ENCODE peak calls at places on chromosomes 5 and 9, in eight cellular contexts. M, F, J, A, R, X, T and O are unnamed samples.

GRCh38 chr5:74943905-74944304 is 77.7 kb upstream of the FAM169A start:
- DNase-seq in T (no peak), R (no peak), J (no peak), A (no peak), X (no peak), F (no peak), M (no peak), O (no peak)

GRCh38 chr9:93117924-93118862 is 15.9 kb downstream of the NINJ1 start:
- DNase-seq in M (peak), R (no peak), F (no peak), T (no peak), A (no peak), X (no peak), J (peak), O (no peak)

GRCh38 chr5:165714594-165714993 is 2209.2 kb downstream of the MAT2B start:
- DNase-seq in F (no peak), R (no peak), T (no peak), J (no peak), A (no peak), M (no peak), X (no peak), O (no peak)

GRCh38 chr9:121750715-121751623 is 99.5 kb downstream of the DAB2IP start:
- DNase-seq in T (no peak), A (no peak), X (no peak), F (no peak), J (no peak), R (no peak), M (no peak), O (no peak)

GRCh38 chr9:38715684-38716083 is 4.2 kb downstream of the FAM240B start:
- DNase-seq in X (no peak), R (no peak), A (no peak), F (no peak), M (no peak), J (no peak), T (no peak), O (no peak)

GRCh38 chr9:90988318-90988717 is 186.7 kb downstream of the SYK start:
- DNase-seq in X (peak), R (no peak), M (no peak), J (no peak), A (no peak), F (no peak), T (no peak), O (no peak)

GRCh38 chr5:89313044-89313443 is 430.1 kb upstream of the MEF2C start:
- DNase-seq in T (peak), F (no peak), X (peak), A (no peak), M (no peak), R (no peak), J (no peak), O (no peak)

GRCh38 chr5:116406306-116407041 is 168.1 kb downstream of the SEMA6A start:
- DNase-seq in M (no peak), R (no peak), X (no peak), A (no peak), J (no peak), T (no peak), F (no peak), O (no peak)

GRCh38 chr9:127452481-127453092 is 1.3 kb downstream of the LRSAM1 start:
- DNase-seq in M (peak), A (no peak), T (no peak), J (peak), R (no peak), F (no peak), X (peak), O (no peak)

GRCh38 chr9:16530669-16531461 is 339.6 kb downstream of the BNC2 start:
- DNase-seq in F (no peak), X (peak), R (no peak), M (no peak), T (no peak), A (no peak), J (no peak), O (no peak)

GRCh38 chr5:38725419-38725865 is 120.4 kb upstream of the OSMR start:
- DNase-seq in X (no peak), A (no peak), F (no peak), T (no peak), R (no peak), M (no peak), J (no peak), O (no peak)

GRCh38 chr5:150630459-150631325 is 9.8 kb upstream of the SYNPO start:
- DNase-seq in T (no peak), F (no peak), M (no peak), X (no peak), R (no peak), A (no peak), J (peak), O (no peak)

GRCh38 chr5:77777281-77777892 is 1.2 kb upstream of the TBCA start:
- DNase-seq in T (no peak), A (no peak), X (peak), F (no peak), R (no peak), J (no peak), M (no peak), O (no peak)

GRCh38 chr5:141515141-141515540 is 26.3 kb downstream of the PCDHGC5 start:
- DNase-seq in M (no peak), T (no peak), X (no peak), A (no peak), J (no peak), R (no peak), F (no peak), O (no peak)

GRCh38 chr9:71446499-71447411 is 321.6 kb downstream of the CEMIP2 start:
- DNase-seq in J (no peak), T (peak), R (peak), A (no peak), X (peak), M (peak), F (peak), O (peak)

GRCh38 chr5:158430166-158430828 is 571.4 kb upstream of the CLINT1 start:
- DNase-seq in A (no peak), T (no peak), J (no peak), X (no peak), R (no peak), M (no peak), F (no peak), O (no peak)

GRCh38 chr5:78533356-78533755 is 115.2 kb downstream of the LHFPL2 start:
- DNase-seq in M (no peak), X (peak), A (no peak), T (no peak), F (no peak), J (no peak), R (no peak), O (no peak)

GRCh38 chr5:173053041-173053440 is 3.1 kb upstream of the CREBRF start:
- DNase-seq in X (no peak), R (no peak), T (no peak), M (no peak), F (no peak), J (no peak), A (no peak), O (no peak)

GRCh38 chr9:34685591-34685990 is 5.5 kb downstream of the CCL19 start:
- DNase-seq in F (no peak), X (no peak), J (peak), T (no peak), R (no peak), M (no peak), A (no peak), O (no peak)

GRCh38 chr5:35202319-35203111 is 27.8 kb downstream of the PRLR start:
- DNase-seq in A (no peak), X (peak), T (peak), M (no peak), J (no peak), R (peak), F (peak), O (peak)

GRCh38 chr9:110214090-110214489 is 6.1 kb upstream of the C9orf152 start:
- DNase-seq in F (no peak), T (no peak), R (no peak), A (no peak), J (no peak), M (no peak), X (peak), O (no peak)

GRCh38 chr9:1207681-1208080 is 157.5 kb downstream of the DMRT2 start:
- DNase-seq in A (no peak), M (no peak), T (peak), X (peak), R (no peak), J (no peak), F (no peak), O (no peak)

GRCh38 chr5:115947260-115947659 is 15.0 kb upstream of the LVRN start:
- DNase-seq in T (peak), X (peak), M (no peak), R (no peak), A (no peak), F (no peak), J (no peak), O (no peak)

GRCh38 chr5:167763772-167764171 is 527.7 kb upstream of the WWC1 start:
- DNase-seq in X (peak), T (no peak), M (no peak), J (no peak), F (no peak), A (no peak), R (no peak), O (no peak)

GRCh38 chr9:32644698-32645097 is 9.2 kb upstream of the TAF1L start:
- DNase-seq in J (no peak), R (no peak), A (no peak), F (no peak), T (peak), X (peak), M (no peak), O (no peak)

GRCh38 chr5:6745706-6746217 is 32.5 kb downstream of the TENT4A start:
- DNase-seq in R (no peak), F (no peak), M (no peak), T (peak), J (no peak), A (no peak), X (peak), O (no peak)